ENCODE peak calls at places on chromosomes 12 and 14, in six cellular contexts. One of them, this sample, is unnamed.

GRCh38 chr12:120649442-120650248 is 9.2 kb downstream of the CABP1 start:
- DNase-seq in HCT116: no peak
- DNase-seq in bronchial epithelial cell: no peak
- DNase-seq in thoracic aorta: no peak
- DNase-seq in neural crest cell: no peak
- DNase-seq in body of pancreas: no peak
- DNase-seq in this sample: no peak

GRCh38 chr14:71365305-71365865 is 458.1 kb downstream of the PCNX1 start:
- DNase-seq in bronchial epithelial cell: no peak
- DNase-seq in body of pancreas: no peak
- DNase-seq in HCT116: no peak
- DNase-seq in thoracic aorta: no peak
- DNase-seq in neural crest cell: no peak
- DNase-seq in this sample: no peak

GRCh38 chr14:48504921-48505320 is 829.5 kb upstream of the MDGA2 start:
- DNase-seq in HCT116: no peak
- DNase-seq in body of pancreas: no peak
- DNase-seq in neural crest cell: no peak
- DNase-seq in thoracic aorta: no peak
- DNase-seq in bronchial epithelial cell: peak; percentile 8
- DNase-seq in this sample: no peak

GRCh38 chr14:54579606-54580005 is 12.7 kb downstream of the SAMD4A start:
- DNase-seq in thoracic aorta: no peak
- DNase-seq in bronchial epithelial cell: peak; percentile 32
- DNase-seq in neural crest cell: no peak
- DNase-seq in HCT116: no peak
- DNase-seq in body of pancreas: no peak
- DNase-seq in this sample: no peak

GRCh38 chr12:80230068-80230467 is 130.7 kb downstream of the OTOGL start:
- DNase-seq in body of pancreas: no peak
- DNase-seq in thoracic aorta: no peak
- DNase-seq in HCT116: peak; percentile 4
- DNase-seq in neural crest cell: peak; percentile 18
- DNase-seq in bronchial epithelial cell: no peak
- DNase-seq in this sample: no peak

GRCh38 chr14:26528415-26529182 is 69.2 kb downstream of the NOVA1 start:
- DNase-seq in neural crest cell: no peak
- DNase-seq in body of pancreas: no peak
- DNase-seq in bronchial epithelial cell: no peak
- DNase-seq in thoracic aorta: no peak
- DNase-seq in HCT116: no peak
- DNase-seq in this sample: no peak

GRCh38 chr12:92028039-92028709 is 117.5 kb downstream of the BTG1 start:
- DNase-seq in thoracic aorta: no peak
- DNase-seq in body of pancreas: no peak
- DNase-seq in HCT116: no peak
- DNase-seq in bronchial epithelial cell: peak; percentile 76
- DNase-seq in neural crest cell: no peak
- DNase-seq in this sample: no peak

GRCh38 chr12:46362895-46363581 is 9.5 kb downstream of the SLC38A2 start:
- DNase-seq in thoracic aorta: no peak
- DNase-seq in bronchial epithelial cell: no peak
- DNase-seq in neural crest cell: no peak
- DNase-seq in body of pancreas: no peak
- DNase-seq in HCT116: no peak
- DNase-seq in this sample: no peak

GRCh38 chr12:53736602-53737493 is 9.6 kb upstream of the CALCOCO1 start:
- DNase-seq in body of pancreas: no peak
- DNase-seq in thoracic aorta: no peak
- DNase-seq in neural crest cell: no peak
- DNase-seq in bronchial epithelial cell: no peak
- DNase-seq in HCT116: no peak
- DNase-seq in this sample: no peak

GRCh38 chr12:7934153-7934552 is 1.8 kb downstream of the SLC2A3 start:
- DNase-seq in body of pancreas: no peak
- DNase-seq in bronchial epithelial cell: no peak
- DNase-seq in HCT116: no peak
- DNase-seq in thoracic aorta: no peak
- DNase-seq in neural crest cell: no peak
- DNase-seq in this sample: no peak

GRCh38 chr12:53255993-53256392 is 12.1 kb upstream of the ESPL1 start:
- DNase-seq in thoracic aorta: no peak
- DNase-seq in HCT116: no peak
- DNase-seq in neural crest cell: no peak
- DNase-seq in bronchial epithelial cell: no peak
- DNase-seq in body of pancreas: no peak
- DNase-seq in this sample: no peak

GRCh38 chr12:93825926-93826599 is 148.9 kb downstream of the CRADD start:
- DNase-seq in thoracic aorta: no peak
- DNase-seq in neural crest cell: no peak
- DNase-seq in body of pancreas: no peak
- DNase-seq in HCT116: no peak
- DNase-seq in bronchial epithelial cell: no peak
- DNase-seq in this sample: no peak

GRCh38 chr14:94748667-94749347 is 21.1 kb downstream of the GSC start:
- DNase-seq in neural crest cell: peak; percentile 22
- DNase-seq in bronchial epithelial cell: peak; percentile 2
- DNase-seq in thoracic aorta: no peak
- DNase-seq in HCT116: peak; percentile 59
- DNase-seq in body of pancreas: peak; percentile 52
- DNase-seq in this sample: peak; percentile 72

GRCh38 chr12:998020-998874 is 7.2 kb downstream of the ERC1 start:
- DNase-seq in body of pancreas: no peak
- DNase-seq in neural crest cell: no peak
- DNase-seq in bronchial epithelial cell: no peak
- DNase-seq in thoracic aorta: no peak
- DNase-seq in HCT116: no peak
- DNase-seq in this sample: no peak

GRCh38 chr14:100031506-100032281 is 33.5 kb upstream of the EVL start:
- DNase-seq in thoracic aorta: peak; percentile 37
- DNase-seq in bronchial epithelial cell: peak; percentile 99
- DNase-seq in body of pancreas: no peak
- DNase-seq in HCT116: peak; percentile 71
- DNase-seq in neural crest cell: no peak
- DNase-seq in this sample: peak; percentile 59

GRCh38 chr14:68520637-68521556 is 272.0 kb downstream of the ZFP36L1 start:
- DNase-seq in thoracic aorta: no peak
- DNase-seq in bronchial epithelial cell: peak; percentile 95
- DNase-seq in HCT116: peak; percentile 81
- DNase-seq in body of pancreas: peak; percentile 87
- DNase-seq in neural crest cell: no peak
- DNase-seq in this sample: peak; percentile 85

GRCh38 chr12:64400041-64400440 is 4.2 kb upstream of the XPOT start:
- DNase-seq in body of pancreas: no peak
- DNase-seq in HCT116: no peak
- DNase-seq in thoracic aorta: no peak
- DNase-seq in bronchial epithelial cell: peak; percentile 63
- DNase-seq in neural crest cell: no peak
- DNase-seq in this sample: no peak

GRCh38 chr12:9757433-9758025 is 3.2 kb downstream of the CD69 start:
- DNase-seq in neural crest cell: no peak
- DNase-seq in thoracic aorta: no peak
- DNase-seq in body of pancreas: no peak
- DNase-seq in bronchial epithelial cell: no peak
- DNase-seq in HCT116: no peak
- DNase-seq in this sample: no peak

GRCh38 chr12:116881867-116882507 is 746 bp upstream of the HRK start:
- DNase-seq in thoracic aorta: no peak
- DNase-seq in bronchial epithelial cell: no peak
- DNase-seq in HCT116: no peak
- DNase-seq in neural crest cell: no peak
- DNase-seq in body of pancreas: no peak
- DNase-seq in this sample: no peak

GRCh38 chr14:87230726-87231125 is 762.3 kb downstream of the GALC start:
- DNase-seq in HCT116: no peak
- DNase-seq in thoracic aorta: no peak
- DNase-seq in body of pancreas: no peak
- DNase-seq in bronchial epithelial cell: no peak
- DNase-seq in neural crest cell: no peak
- DNase-seq in this sample: no peak

GRCh38 chr14:65821224-65821753 is 408.8 kb downstream of the FUT8 start:
- DNase-seq in HCT116: no peak
- DNase-seq in bronchial epithelial cell: no peak
- DNase-seq in thoracic aorta: no peak
- DNase-seq in body of pancreas: no peak
- DNase-seq in neural crest cell: no peak
- DNase-seq in this sample: no peak

GRCh38 chr12:106994579-106995220 is 7.8 kb upstream of the MTERF2 start:
- DNase-seq in thoracic aorta: no peak
- DNase-seq in neural crest cell: no peak
- DNase-seq in HCT116: no peak
- DNase-seq in body of pancreas: no peak
- DNase-seq in bronchial epithelial cell: no peak
- DNase-seq in this sample: no peak

GRCh38 chr14:95998656-95999055 is 40.5 kb upstream of the C14orf132 start:
- DNase-seq in bronchial epithelial cell: peak; percentile 22
- DNase-seq in HCT116: peak; percentile 16
- DNase-seq in thoracic aorta: no peak
- DNase-seq in body of pancreas: no peak
- DNase-seq in neural crest cell: no peak
- DNase-seq in this sample: no peak

GRCh38 chr12:130878193-130879185 is 6.6 kb downstream of the RAN start:
- DNase-seq in bronchial epithelial cell: no peak
- DNase-seq in neural crest cell: no peak
- DNase-seq in HCT116: no peak
- DNase-seq in body of pancreas: no peak
- DNase-seq in thoracic aorta: no peak
- DNase-seq in this sample: no peak

GRCh38 chr12:96425973-96426372 is 25.7 kb upstream of the CDK17 start:
- DNase-seq in thoracic aorta: no peak
- DNase-seq in bronchial epithelial cell: peak; percentile 83
- DNase-seq in neural crest cell: no peak
- DNase-seq in HCT116: no peak
- DNase-seq in body of pancreas: no peak
- DNase-seq in this sample: no peak

GRCh38 chr12:117907108-117907689 is 61.6 kb downstream of the KSR2 start:
- DNase-seq in thoracic aorta: no peak
- DNase-seq in neural crest cell: no peak
- DNase-seq in body of pancreas: peak; percentile 24
- DNase-seq in bronchial epithelial cell: no peak
- DNase-seq in HCT116: no peak
- DNase-seq in this sample: no peak
- TF ChIP-seq CTCF in thoracic aorta: no peak
- TF ChIP-seq CTCF in neural crest cell: no peak
- TF ChIP-seq CTCF in body of pancreas: peak; percentile 13
- TF ChIP-seq CTCF in bronchial epithelial cell: no peak
- TF ChIP-seq CTCF in HCT116: no peak
- TF ChIP-seq CTCF in this sample: no peak

GRCh38 chr12:20282411-20282810 is 85.9 kb upstream of the PDE3A start:
- DNase-seq in bronchial epithelial cell: no peak
- DNase-seq in thoracic aorta: no peak
- DNase-seq in neural crest cell: no peak
- DNase-seq in HCT116: no peak
- DNase-seq in body of pancreas: no peak
- DNase-seq in this sample: no peak
- TF ChIP-seq CTCF in bronchial epithelial cell: no peak
- TF ChIP-seq CTCF in thoracic aorta: no peak
- TF ChIP-seq CTCF in neural crest cell: no peak
- TF ChIP-seq CTCF in HCT116: no peak
- TF ChIP-seq CTCF in body of pancreas: no peak
- TF ChIP-seq CTCF in this sample: no peak

DNA sequence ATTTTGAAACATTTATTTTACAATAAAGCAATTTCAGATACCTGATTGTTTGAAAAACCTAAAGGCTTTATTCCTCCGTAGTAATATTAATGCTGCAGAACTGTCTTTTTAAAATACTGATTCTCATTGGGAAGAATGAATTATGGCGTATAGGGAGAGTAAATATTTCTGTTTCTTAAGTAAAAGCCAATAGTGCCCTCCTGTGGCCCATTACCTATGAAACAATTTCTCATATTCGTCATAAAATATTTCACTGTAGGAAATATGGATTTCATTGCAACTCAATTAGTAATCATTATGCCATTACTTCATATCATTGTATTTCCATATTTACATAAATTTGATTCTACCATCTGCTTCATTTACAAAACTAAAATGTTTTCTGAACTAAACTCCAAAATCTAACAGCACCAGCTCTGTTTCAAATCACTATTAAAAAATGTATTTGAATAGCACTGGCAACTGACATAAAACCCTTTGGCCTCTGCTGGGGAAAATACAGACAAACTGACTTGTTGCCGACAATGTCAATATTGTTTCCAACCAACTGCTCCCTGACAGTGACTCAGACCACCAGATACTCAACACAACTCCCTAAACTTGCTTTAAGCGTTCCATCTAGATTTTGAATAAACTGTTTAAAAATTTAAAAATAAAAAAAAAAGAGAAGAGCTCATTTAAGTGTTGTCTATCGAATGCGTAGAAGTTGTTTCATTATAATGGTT is 290.3 kb downstream of the NAV3 start:
- DNase-seq in thoracic aorta: no peak
- DNase-seq in body of pancreas: no peak
- DNase-seq in neural crest cell: no peak
- DNase-seq in bronchial epithelial cell: peak; percentile 56
- DNase-seq in HCT116: peak; percentile 33
- DNase-seq in this sample: peak; percentile 15
- TF ChIP-seq CTCF in thoracic aorta: no peak
- TF ChIP-seq CTCF in body of pancreas: no peak
- TF ChIP-seq CTCF in neural crest cell: peak; percentile 66
- TF ChIP-seq CTCF in bronchial epithelial cell: peak; percentile 13
- TF ChIP-seq CTCF in HCT116: peak; percentile 29
- TF ChIP-seq CTCF in this sample: no peak

DNA sequence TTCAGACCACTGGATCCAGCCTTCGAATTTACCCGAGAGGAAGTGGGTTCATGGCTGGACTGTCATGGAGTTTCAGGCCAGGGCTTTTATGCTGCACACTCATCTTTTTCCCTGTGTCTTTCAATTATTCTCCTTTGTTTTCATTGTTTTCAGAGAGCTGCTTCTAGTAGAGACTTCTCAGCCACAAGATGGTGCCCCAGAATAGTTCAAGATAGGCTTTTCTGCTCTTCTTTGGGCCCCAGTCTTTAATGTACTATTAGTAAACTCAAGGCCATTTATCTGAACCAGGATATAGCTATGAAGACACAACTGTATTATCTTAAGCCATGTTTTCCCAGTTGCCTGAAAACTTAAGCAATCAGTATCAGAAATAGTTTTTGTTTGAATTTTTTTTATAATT is 30.4 kb upstream of the PSMA6 start:
- DNase-seq in neural crest cell: no peak
- DNase-seq in HCT116: no peak
- DNase-seq in bronchial epithelial cell: peak; percentile 4
- DNase-seq in thoracic aorta: no peak
- DNase-seq in body of pancreas: no peak
- DNase-seq in this sample: no peak
- TF ChIP-seq CTCF in neural crest cell: no peak
- TF ChIP-seq CTCF in HCT116: no peak
- TF ChIP-seq CTCF in bronchial epithelial cell: peak; percentile 3
- TF ChIP-seq CTCF in thoracic aorta: peak; percentile 10
- TF ChIP-seq CTCF in body of pancreas: peak; percentile 28
- TF ChIP-seq CTCF in this sample: no peak